ENCODE peak calls at places on chromosomes 3 and 15, in eight cellular contexts. S is astrocyte, V is fibroblast of pulmonary artery, F is GM06990, E is brain microvascular endothelial cell, I is psoas muscle, G is heart right ventricle, Z is Caco-2. R is an unnamed sample.

GRCh38 chr3:129492691-129493090 is 35.7 kb upstream of the RHO start:
- DNase-seq in V (no peak), F (no peak), G (no peak), Z (no peak), E (no peak), S (no peak), I (no peak), R (no peak)

GRCh38 chr3:18349197-18349798 is 75.8 kb downstream of the SATB1 start:
- DNase-seq in I (no peak), S (no peak), E (no peak), Z (no peak), G (no peak), V (no peak), F (no peak), R (peak; percentile 56)

GRCh38 chr15:87877114-87877810 is 379.3 kb downstream of the NTRK3 start:
- DNase-seq in V (peak; percentile 87), E (peak; percentile 86), F (no peak), Z (peak; percentile 11), S (peak; percentile 93), I (no peak), G (peak; percentile 18), R (no peak)

GRCh38 chr3:127388412-127388811 is 100.6 kb upstream of the PRR20G start:
- DNase-seq in V (no peak), F (no peak), E (no peak), S (no peak), Z (no peak), G (no peak), I (no peak), R (no peak)

GRCh38 chr3:160981217-160981938 is 123.8 kb downstream of the B3GALNT1 start:
- DNase-seq in E (no peak), I (no peak), G (no peak), S (peak; percentile 8), Z (no peak), V (peak; percentile 51), F (peak; percentile 57), R (no peak)

GRCh38 chr15:67024322-67024997 is 40.9 kb upstream of the SMAD3 start:
- DNase-seq in Z (peak; percentile 66), E (peak; percentile 95), V (peak; percentile 97), F (no peak), G (peak; percentile 37), S (peak; percentile 94), I (peak; percentile 71), R (no peak)

GRCh38 chr15:74824976-74825375 is 1.5 kb upstream of the CPLX3 start:
- DNase-seq in S (no peak), F (no peak), I (no peak), Z (no peak), E (no peak), G (no peak), V (no peak), R (no peak)

GRCh38 chr3:84680700-84681099 is 278.1 kb upstream of the CADM2 start:
- DNase-seq in F (no peak), G (no peak), S (no peak), I (no peak), Z (no peak), E (no peak), V (no peak), R (no peak)

GRCh38 chr3:163175970-163176369 is 1679.4 kb downstream of the OTOL1 start:
- DNase-seq in G (no peak), V (no peak), E (no peak), F (no peak), I (no peak), Z (no peak), S (no peak), R (no peak)

GRCh38 chr3:108527109-108527508 is 16.7 kb upstream of the MYH15 start:
- DNase-seq in S (no peak), E (no peak), Z (no peak), F (no peak), V (no peak), G (no peak), I (no peak), R (no peak)

GRCh38 chr3:71035314-71035713 is 548.2 kb downstream of the FOXP1 start:
- DNase-seq in G (no peak), F (no peak), V (peak; percentile 78), I (no peak), Z (no peak), E (peak; percentile 86), S (peak; percentile 77), R (no peak)

GRCh38 chr3:159273608-159274007 is 471.8 kb downstream of the MFSD1 start:
- DNase-seq in Z (peak; percentile 68), F (no peak), V (peak; percentile 70), S (peak; percentile 41), G (peak; percentile 18), I (no peak), E (peak; percentile 60), R (no peak)

GRCh38 chr3:185722920-185723319 is 101.9 kb downstream of the IGF2BP2 start:
- DNase-seq in I (no peak), E (no peak), V (no peak), G (no peak), S (no peak), F (no peak), Z (no peak), R (no peak)

GRCh38 chr3:183826448-183826847 is 1.1 kb upstream of the MAP6D1 start:
- DNase-seq in S (no peak), I (peak; percentile 31), Z (no peak), E (no peak), F (no peak), V (no peak), G (no peak), R (peak; percentile 86)

GRCh38 chr3:197508511-197508910 is 47.3 kb downstream of the BDH1 start:
- DNase-seq in F (no peak), G (no peak), V (no peak), I (no peak), Z (no peak), S (no peak), E (no peak), R (no peak)

GRCh38 chr15:64842986-64843561 is 1.4 kb downstream of the PLEKHO2 start:
- DNase-seq in E (peak; percentile 48), I (peak; percentile 80), V (peak; percentile 74), G (peak; percentile 61), S (no peak), Z (no peak), F (no peak), R (no peak)
- H3K4me3 ChIP-seq in E (peak overlapping the region; percentile 69), I (peak overlapping the region; percentile 93), V (peak overlapping the region; percentile 97), G (peak overlapping the region; percentile 93), S (peak overlapping the region; percentile 79), Z (no peak overlapping the region), F (peak overlapping the region; percentile 98), R (peak overlapping the region; percentile 83)

DNA sequence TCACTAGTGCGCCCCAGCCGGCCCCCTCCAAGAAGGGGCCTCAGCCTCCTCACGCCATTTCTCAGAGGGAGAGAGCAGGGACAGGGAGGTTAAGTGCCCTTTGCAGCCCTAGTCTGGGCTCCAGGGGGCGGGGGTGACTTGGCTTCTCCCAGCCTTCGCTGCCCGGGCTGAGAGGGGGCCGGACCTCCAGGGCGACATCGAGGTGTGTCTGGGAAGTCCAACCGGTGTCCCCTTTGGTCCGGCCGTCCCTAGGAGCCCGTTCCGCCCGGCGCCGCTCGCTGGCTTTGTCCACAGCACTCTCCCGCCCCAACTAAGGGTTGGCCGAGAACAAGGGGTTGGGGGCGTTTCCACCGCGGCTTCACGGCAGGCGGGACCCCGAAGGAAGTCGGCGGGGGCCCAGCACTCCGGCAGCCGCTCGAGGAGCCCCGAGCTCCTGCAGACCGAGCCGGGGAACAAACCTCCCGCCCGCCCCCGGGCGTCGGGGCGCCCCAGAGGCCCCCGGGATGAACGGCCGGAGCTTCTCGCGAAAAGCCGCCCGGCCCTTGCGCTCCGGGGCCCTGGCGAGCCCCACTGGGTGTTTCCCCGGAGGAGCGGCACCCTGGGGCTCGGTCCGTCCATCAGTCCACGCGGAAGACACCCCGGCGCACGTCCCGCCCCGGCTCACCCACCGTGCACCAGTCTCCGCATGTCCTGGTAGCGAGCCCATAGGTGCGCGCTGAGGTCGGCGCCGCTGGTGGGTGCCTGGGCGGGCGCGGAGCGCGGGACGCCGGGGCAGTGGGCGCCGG is 627 bp downstream of the NT5DC2 start:
- DNase-seq in G (peak; percentile 47), V (peak; percentile 12), E (no peak), S (no peak), F (peak; percentile 49), I (no peak), Z (peak; percentile 49), R (peak; percentile 49)
- H3K4me3 ChIP-seq in G (peak overlapping the region; percentile 58), V (peak overlapping the region; percentile 73), E (peak overlapping the region; percentile 82), S (peak overlapping the region; percentile 68), F (peak overlapping the region; percentile 74), I (peak overlapping the region; percentile 69), Z (peak overlapping the region; percentile 95), R (peak overlapping the region; percentile 49)

GRCh38 chr3:52295809-52296208 is 8.2 kb downstream of the GLYCTK start:
- DNase-seq in I (no peak), E (no peak), S (no peak), Z (no peak), G (no peak), F (no peak), V (no peak), R (no peak)

GRCh38 chr3:52297242-52298146 is 9.9 kb downstream of the GLYCTK start:
- DNase-seq in I (no peak), S (no peak), V (no peak), E (no peak), Z (no peak), F (no peak), G (no peak), R (no peak)

GRCh38 chr3:52299815-52300611 is 12.4 kb downstream of the GLYCTK start:
- DNase-seq in I (no peak), Z (peak; percentile 72), F (no peak), E (peak; percentile 39), V (peak; percentile 48), G (peak; percentile 47), S (peak; percentile 24), R (no peak)

GRCh38 chr3:52299247-52299657 is 11.6 kb downstream of the GLYCTK start:
- DNase-seq in G (no peak), F (no peak), E (no peak), V (no peak), I (no peak), S (no peak), Z (no peak), R (no peak)

GRCh38 chr3:52298147-52299098 is 10.8 kb downstream of the GLYCTK start:
- DNase-seq in I (no peak), S (no peak), G (no peak), Z (peak; percentile 26), E (no peak), V (no peak), F (no peak), R (no peak)
- H3K4me3 ChIP-seq in I (no peak overlapping the region), S (no peak overlapping the region), G (no peak overlapping the region), Z (no peak overlapping the region), E (no peak overlapping the region), V (no peak overlapping the region), F (no peak overlapping the region), R (no peak overlapping the region)

GRCh38 chr3:14768881-14769280 is 49.9 kb upstream of the FGD5 start:
- DNase-seq in Z (no peak), I (no peak), V (no peak), F (no peak), G (no peak), S (no peak), E (no peak), R (no peak)
- H3K4me3 ChIP-seq in Z (no peak overlapping the region), I (no peak overlapping the region), V (no peak overlapping the region), F (no peak overlapping the region), G (no peak overlapping the region), S (no peak overlapping the region), E (no peak overlapping the region), R (no peak overlapping the region)